ENCODE peak calls at places on chromosome 15, in six cellular contexts. I, G, W, E, J and L are unnamed samples.

GRCh38 chr15:31197497-31198414 is 96.2 kb upstream of the TRPM1 start:
- DNase-seq in W (no peak), E (peak), J (peak), G (peak), I (peak), L (peak)

GRCh38 chr15:73915085-73915484 is 11.2 kb upstream of the LOXL1 start:
- DNase-seq in I (no peak), G (no peak), W (peak), E (no peak), J (no peak), L (no peak)

GRCh38 chr15:39181901-39182300 is 399.0 kb upstream of the THBS1 start:
- DNase-seq in E (no peak), I (no peak), J (no peak), G (no peak), W (peak), L (no peak)

GRCh38 chr15:65214010-65214409 is 2.7 kb upstream of the CILP start:
- DNase-seq in G (no peak), E (no peak), W (no peak), J (no peak), I (no peak), L (no peak)

GRCh38 chr15:39743611-39744010 is 39.0 kb downstream of the FSIP1 start:
- DNase-seq in E (no peak), W (no peak), I (no peak), J (no peak), G (no peak), L (no peak)

GRCh38 chr15:67501177-67501835 is 19.6 kb upstream of the C15orf61 start:
- DNase-seq in J (no peak), G (no peak), W (peak), E (peak), I (no peak), L (no peak)

GRCh38 chr15:27382296-27382695 is 411.3 kb downstream of the GABRG3 start:
- DNase-seq in I (no peak), J (no peak), G (no peak), W (no peak), E (no peak), L (no peak)

GRCh38 chr15:63735449-63735848 is 98.3 kb downstream of the HERC1 start:
- DNase-seq in W (no peak), I (no peak), E (no peak), G (no peak), J (no peak), L (no peak)

GRCh38 chr15:39417351-39417750 is 163.5 kb upstream of the THBS1 start:
- DNase-seq in G (no peak), E (no peak), J (no peak), W (no peak), I (no peak), L (no peak)

GRCh38 chr15:31276596-31277298 is 49.9 kb upstream of the KLF13 start:
- DNase-seq in W (no peak), E (no peak), I (no peak), J (peak), G (no peak), L (no peak)

GRCh38 chr15:72970965-72971746 is 81.1 kb upstream of the NEO1 start:
- DNase-seq in W (peak), I (no peak), G (no peak), E (no peak), J (no peak), L (no peak)

GRCh38 chr15:63083046-63083445 is 38.6 kb upstream of the LACTB start:
- DNase-seq in I (peak), E (peak), W (no peak), G (peak), J (no peak), L (no peak)

GRCh38 chr15:22226034-22226790 is 145.9 kb downstream of the OR4M2 start:
- DNase-seq in G (no peak), J (no peak), W (no peak), I (no peak), E (no peak), L (no peak)

GRCh38 chr15:74786659-74787165 is 4.8 kb downstream of the CSK start:
- DNase-seq in W (no peak), G (no peak), E (no peak), I (no peak), J (no peak), L (no peak)

GRCh38 chr15:39580117-39580629 is 706 bp upstream of the THBS1 start:
- DNase-seq in I (peak), E (peak), W (peak), J (peak), G (peak), L (peak)

GRCh38 chr15:78003539-78004008 is 73.9 kb downstream of the TBC1D2B start:
- DNase-seq in I (peak), W (no peak), G (no peak), E (peak), J (no peak), L (no peak)

GRCh38 chr15:52093539-52094502 is 18.8 kb downstream of the BCL2L10 start:
- DNase-seq in I (no peak), E (no peak), W (peak), J (no peak), G (no peak), L (no peak)

GRCh38 chr15:68420186-68420684 is 11.7 kb downstream of the ITGA11 start:
- DNase-seq in W (no peak), E (peak), I (peak), G (no peak), J (peak), L (peak)

GRCh38 chr15:64842099-64842940 is 605 bp downstream of the PLEKHO2 start:
- DNase-seq in W (peak), I (no peak), E (peak), G (no peak), J (no peak), L (no peak)

GRCh38 chr15:69035205-69035917 is 20.9 kb downstream of the NOX5 start:
- DNase-seq in I (peak), W (no peak), J (peak), G (peak), E (peak), L (no peak)

GRCh38 chr15:41832875-41833274 is 5.0 kb downstream of the JMJD7 start:
- DNase-seq in J (no peak), W (no peak), G (no peak), E (no peak), I (no peak), L (no peak)

GRCh38 chr15:43749690-43750345 is 3.6 kb downstream of the PDIA3 start:
- DNase-seq in W (no peak), E (no peak), J (no peak), G (peak), I (no peak), L (no peak)

GRCh38 chr15:74958908-74959642 is 2.5 kb upstream of the RPP25 start:
- DNase-seq in I (peak), J (peak), W (no peak), E (peak), G (no peak), L (no peak)

GRCh38 chr15:68010366-68010765 is 43.7 kb upstream of the PIAS1 start:
- DNase-seq in W (no peak), J (no peak), G (peak), E (peak), I (peak), L (no peak)

GRCh38 chr15:65071381-65071811 is 3.6 kb upstream of the RASL12 start:
- DNase-seq in J (no peak), G (no peak), I (no peak), W (no peak), E (no peak), L (no peak)

GRCh38 chr15:90099868-90100854 is 2.1 kb downstream of the IDH2 start:
- DNase-seq in J (no peak), I (no peak), E (no peak), W (peak), G (peak), L (no peak)

GRCh38 chr15:22942306-22942855 is 37.8 kb downstream of the CYFIP1 start:
- DNase-seq in I (no peak), W (no peak), E (no peak), J (no peak), G (no peak), L (no peak)

GRCh38 chr15:85620321-85621044 is 174.2 kb downstream of the KLHL25 start:
- DNase-seq in J (no peak), I (no peak), G (no peak), W (peak), E (no peak), L (no peak)
- H3K9ac ChIP-seq in J (no peak), I (no peak), G (no peak), W (peak), E (no peak), L (no peak)

DNA sequence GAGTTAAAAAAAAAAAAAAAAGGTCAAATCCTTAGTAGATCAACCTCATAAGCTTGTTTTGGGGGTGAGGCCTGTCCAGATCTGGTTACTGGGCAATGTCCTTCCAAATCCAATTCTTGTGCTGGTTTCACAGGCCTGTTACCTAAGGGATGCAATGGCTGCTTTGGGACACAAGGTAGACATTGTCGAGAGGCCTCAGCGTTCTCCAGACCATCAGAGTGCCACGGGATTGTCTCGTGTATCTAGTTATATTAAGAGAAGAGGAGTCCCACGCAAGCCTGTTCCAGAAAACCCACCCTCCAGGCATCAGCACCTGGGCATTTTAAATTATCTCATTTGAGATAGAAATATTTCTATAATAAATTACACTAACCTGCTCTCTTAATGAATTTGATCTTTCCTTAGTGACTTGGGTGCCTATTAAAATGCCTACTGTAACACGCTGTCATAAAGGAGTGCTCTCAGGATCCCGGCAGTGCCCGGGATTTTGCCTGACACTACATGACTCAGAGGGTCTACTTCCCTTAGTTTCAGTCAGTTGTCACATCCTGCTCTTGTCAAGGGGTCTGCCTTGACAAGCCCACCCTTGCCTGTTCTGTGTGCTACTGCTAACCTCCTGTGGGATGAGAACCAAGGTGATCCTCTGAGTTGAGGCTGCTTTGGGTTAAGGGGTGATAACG is 116.0 kb downstream of the LIPC start:
- DNase-seq in E (no peak), G (no peak), J (no peak), W (no peak), I (no peak), L (no peak)
- H4K8ac ChIP-seq in E (no peak), G (peak), J (peak), W (peak), I (no peak), L (no peak)

GRCh38 chr15:101045835-101046691 is 126.9 kb downstream of the LRRK1 start:
- DNase-seq in J (peak), I (peak), E (no peak), G (no peak), W (no peak), L (no peak)
- H3K9ac ChIP-seq in J (no peak), I (no peak), E (no peak), G (no peak), W (no peak), L (no peak)

GRCh38 chr15:95295905-95296618 is 1034.4 kb upstream of the NR2F2 start:
- DNase-seq in E (no peak), J (no peak), W (no peak), G (no peak), I (no peak), L (no peak)
- H4K8ac ChIP-seq in E (no peak), J (no peak), W (no peak), G (no peak), I (no peak), L (no peak)

GRCh38 chr15:33242165-33242564 is 47.7 kb upstream of the FMN1 start:
- DNase-seq in G (peak), W (peak), J (no peak), I (peak), E (peak), L (no peak)

GRCh38 chr15:33243869-33244268 is 49.4 kb upstream of the FMN1 start:
- DNase-seq in G (peak), J (no peak), E (peak), I (no peak), W (peak), L (no peak)

GRCh38 chr15:33242669-33243191 is 48.2 kb upstream of the FMN1 start:
- DNase-seq in W (no peak), I (no peak), G (peak), E (peak), J (no peak), L (no peak)

GRCh38 chr15:33243393-33243792 is 48.9 kb upstream of the FMN1 start:
- DNase-seq in E (no peak), G (no peak), W (peak), J (no peak), I (no peak), L (no peak)

GRCh38 chr15:33244471-33244870 is 50.0 kb upstream of the FMN1 start:
- DNase-seq in W (no peak), G (no peak), E (peak), J (no peak), I (no peak), L (no peak)
- H3K9ac ChIP-seq in W (no peak), G (no peak), E (no peak), J (no peak), I (no peak), L (no peak)

DNA sequence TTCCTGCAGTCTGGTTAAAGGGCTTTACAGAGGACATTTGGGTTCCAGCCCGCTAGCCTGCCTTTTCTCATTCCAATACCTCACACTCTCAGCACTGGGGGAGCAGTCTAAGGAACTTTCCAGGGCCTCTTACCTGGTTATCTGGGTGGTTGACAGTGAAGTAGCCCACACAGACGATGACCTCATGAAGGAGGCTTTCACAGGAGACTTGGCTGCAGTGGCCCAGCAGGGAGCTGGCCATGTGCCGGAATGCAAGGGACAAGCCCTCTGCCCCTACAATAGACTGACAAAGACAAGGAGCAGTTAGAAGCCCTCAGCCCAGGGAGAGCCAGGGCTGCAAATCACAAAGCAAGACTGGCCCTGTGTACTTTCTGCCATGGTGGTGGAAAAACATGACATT is 39.5 kb downstream of the ISL2 start:
- DNase-seq in G (peak), J (no peak), I (peak), W (no peak), E (peak), L (peak)
- H4K8ac ChIP-seq in G (peak), J (no peak), I (no peak), W (no peak), E (no peak), L (no peak)

GRCh38 chr15:92811514-92811913 is 88.6 kb upstream of the CHD2 start:
- DNase-seq in G (peak), W (no peak), I (no peak), J (no peak), E (peak), L (no peak)
- H3K9ac ChIP-seq in G (no peak), W (peak), I (peak), J (no peak), E (no peak), L (no peak)

GRCh38 chr15:82986442-82986780 is 401 bp downstream of the RAMAC start:
- DNase-seq in J (no peak), G (peak), W (peak), E (no peak), I (no peak), L (no peak)
- H4K8ac ChIP-seq in J (peak), G (peak), W (peak), E (no peak), I (no peak), L (no peak)